ENCODE peak calls at places on chromosomes 11 and 22, in eight cellular contexts. Z, H, Q, B, C, U, P and X are unnamed samples.

GRCh38 chr11:95877288-95877687 is 46.6 kb downstream of the MTMR2 start:
- DNase-seq in Z (no peak), H (no peak), Q (no peak), B (no peak), C (no peak), U (peak; percentile 26), P (no peak), X (no peak)

GRCh38 chr11:110710520-110711381 is 1.5 kb downstream of the ARHGAP20 start:
- DNase-seq in Z (no peak), H (no peak), Q (no peak), B (no peak), C (peak; percentile 21), U (peak; percentile 28), P (no peak), X (no peak)

GRCh38 chr22:41178425-41178975 is 26.6 kb upstream of the L3MBTL2 start:
- DNase-seq in Z (no peak), H (no peak), Q (no peak), B (no peak), C (no peak), U (no peak), P (no peak), X (no peak)

GRCh38 chr11:43632171-43632570 is 48.4 kb upstream of the HSD17B12 start:
- DNase-seq in Z (no peak), H (no peak), Q (no peak), B (no peak), C (no peak), U (no peak), P (no peak), X (no peak)

GRCh38 chr11:70399681-70400112 is 1.4 kb downstream of the CTTN start:
- DNase-seq in Z (no peak), H (no peak), Q (no peak), B (no peak), C (no peak), U (peak; percentile 95), P (no peak), X (no peak)

GRCh38 chr11:131486100-131486499 is 115.7 kb downstream of the NTM start:
- DNase-seq in Z (no peak), H (no peak), Q (no peak), B (no peak), C (no peak), U (no peak), P (no peak), X (no peak)

GRCh38 chr11:68598816-68599653 is 85.3 kb upstream of the GAL start:
- DNase-seq in Z (no peak), H (no peak), Q (no peak), B (no peak), C (no peak), U (no peak), P (no peak), X (no peak)

GRCh38 chr11:18617688-18618340 is 16.3 kb downstream of the SPTY2D1 start:
- DNase-seq in Z (no peak), H (no peak), Q (no peak), B (no peak), C (no peak), U (no peak), P (peak; percentile 46), X (peak; percentile 33)

GRCh38 chr11:114226283-114226859 is 69.8 kb upstream of the NNMT start:
- DNase-seq in Z (no peak), H (no peak), Q (no peak), B (no peak), C (no peak), U (no peak), P (no peak), X (no peak)

GRCh38 chr11:118054712-118055640 is 21.9 kb upstream of the TMPRSS4 start:
- DNase-seq in Z (no peak), H (no peak), Q (no peak), B (no peak), C (no peak), U (no peak), P (no peak), X (no peak)

GRCh38 chr11:129766858-129767604 is 48.6 kb upstream of the TMEM45B start:
- DNase-seq in Z (no peak), H (no peak), Q (peak; percentile 54), B (peak; percentile 61), C (no peak), U (no peak), P (peak; percentile 20), X (no peak)

GRCh38 chr11:29773656-29774264 is 243.1 kb downstream of the KCNA4 start:
- DNase-seq in Z (no peak), H (no peak), Q (no peak), B (no peak), C (no peak), U (peak; percentile 87), P (no peak), X (no peak)

GRCh38 chr22:42294034-42294985 is 23.9 kb upstream of the TCF20 start:
- DNase-seq in Z (no peak), H (no peak), Q (no peak), B (peak; percentile 62), C (peak; percentile 62), U (peak; percentile 45), P (no peak), X (no peak)

GRCh38 chr11:46612326-46612725 is 4.7 kb downstream of the HARBI1 start:
- DNase-seq in Z (no peak), H (no peak), Q (no peak), B (no peak), C (no peak), U (no peak), P (no peak), X (no peak)

GRCh38 chr11:127859941-127860354 is 727.4 kb downstream of the ETS1 start:
- DNase-seq in Z (no peak), H (no peak), Q (no peak), B (no peak), C (no peak), U (no peak), P (no peak), X (no peak)

GRCh38 chr11:65863889-65864757 is 3.9 kb downstream of the MUS81 start:
- DNase-seq in Z (no peak), H (no peak), Q (no peak), B (no peak), C (no peak), U (no peak), P (no peak), X (no peak)